ENCODE peak calls at places on chromosomes 11 and 22, in four cellular contexts. Y is spleen, I is type B pancreatic cell, F is nephron progenitor cell. J is an unnamed sample.

GRCh38 chr22:23401910-23402274 is 178.2 kb downstream of the IGLL1 start:
- DNase-seq in Y (peak), I (peak), F (peak), J (no peak)

GRCh38 chr11:116929393-116930090 is 92.1 kb upstream of the APOA1 start:
- DNase-seq in Y (no peak), I (no peak), F (no peak), J (no peak)

GRCh38 chr22:16651217-16651616 is 58.6 kb upstream of the CCT8L2 start:
- DNase-seq in Y (no peak), I (no peak), F (no peak), J (no peak)

GRCh38 chr11:74318241-74318932 is 6.9 kb upstream of the P4HA3 start:
- DNase-seq in Y (no peak), I (no peak), F (no peak), J (no peak)

GRCh38 chr11:73274722-73275380 is 2.7 kb downstream of the P2RY6 start:
- DNase-seq in Y (no peak), I (no peak), F (peak), J (no peak)

GRCh38 chr11:3037945-3038271 is 19.3 kb downstream of the CARS1 start:
- DNase-seq in Y (no peak), I (no peak), F (no peak), J (no peak)

GRCh38 chr11:3203221-3204043 is 15.2 kb downstream of the MRGPRG start:
- DNase-seq in Y (peak), I (no peak), F (peak), J (peak)

GRCh38 chr11:48036466-48036865 is 56.1 kb downstream of the PTPRJ start:
- DNase-seq in Y (no peak), I (no peak), F (no peak), J (no peak)

GRCh38 chr11:36000616-36001190 is 56.8 kb downstream of the LDLRAD3 start:
- DNase-seq in Y (no peak), I (no peak), F (no peak), J (no peak)

GRCh38 chr22:23696326-23696851 is 5.6 kb downstream of the RGL4 start:
- DNase-seq in Y (peak), I (peak), F (no peak), J (no peak)

GRCh38 chr11:88683024-88683423 is 345.5 kb upstream of the CTSC start:
- DNase-seq in Y (no peak), I (no peak), F (no peak), J (no peak)

GRCh38 chr11:68340784-68341556 is 28.6 kb downstream of the LRP5 start:
- DNase-seq in Y (no peak), I (no peak), F (peak), J (no peak)